ENCODE peak calls at places on chromosomes 1 and 21, in seven cellular contexts. O, G, X, W, V, L and Z are unnamed samples.

GRCh38 chr1:209879539-209879938 is 51.8 kb downstream of the UTP25 start:
- DNase-seq in O (peak; percentile 58), G (no peak), X (no peak), W (no peak), V (no peak), L (peak; percentile 2), Z (no peak)

GRCh38 chr1:47683402-47683801 is 245.6 kb downstream of the FOXD2 start:
- DNase-seq in O (no peak), G (peak; percentile 16), X (no peak), W (no peak), V (no peak), L (no peak), Z (no peak)

GRCh38 chr1:1020000-1020404 is at the start of gene AGRN:
- DNase-seq in O (peak; percentile 92), G (no peak), X (peak; percentile 73), W (no peak), V (no peak), L (no peak), Z (no peak)

GRCh38 chr1:51610637-51611036 is 6.3 kb upstream of the OSBPL9 start:
- DNase-seq in O (no peak), G (no peak), X (no peak), W (no peak), V (no peak), L (no peak), Z (no peak)

GRCh38 chr1:247110627-247111258 is 6.6 kb upstream of the ZNF669 start:
- DNase-seq in O (no peak), G (no peak), X (no peak), W (peak; percentile 72), V (no peak), L (no peak), Z (no peak)

GRCh38 chr1:197632651-197633050 is 142.6 kb downstream of the DENND1B start:
- DNase-seq in O (no peak), G (no peak), X (no peak), W (no peak), V (no peak), L (no peak), Z (no peak)

GRCh38 chr1:154759196-154759595 is 110.9 kb downstream of the KCNN3 start:
- DNase-seq in O (no peak), G (no peak), X (no peak), W (no peak), V (no peak), L (no peak), Z (no peak)

GRCh38 chr1:31879981-31880608 is 58.1 kb downstream of the PTP4A2 start:
- DNase-seq in O (no peak), G (no peak), X (no peak), W (peak; percentile 47), V (no peak), L (no peak), Z (no peak)

GRCh38 chr1:41658444-41659158 is 174.1 kb upstream of the EDN2 start:
- DNase-seq in O (peak; percentile 70), G (no peak), X (no peak), W (no peak), V (no peak), L (no peak), Z (no peak)
- TF ChIP-seq TAF1 in O (no peak), G (no peak), X (no peak), W (no peak), V (no peak), L (no peak), Z (no peak)

DNA sequence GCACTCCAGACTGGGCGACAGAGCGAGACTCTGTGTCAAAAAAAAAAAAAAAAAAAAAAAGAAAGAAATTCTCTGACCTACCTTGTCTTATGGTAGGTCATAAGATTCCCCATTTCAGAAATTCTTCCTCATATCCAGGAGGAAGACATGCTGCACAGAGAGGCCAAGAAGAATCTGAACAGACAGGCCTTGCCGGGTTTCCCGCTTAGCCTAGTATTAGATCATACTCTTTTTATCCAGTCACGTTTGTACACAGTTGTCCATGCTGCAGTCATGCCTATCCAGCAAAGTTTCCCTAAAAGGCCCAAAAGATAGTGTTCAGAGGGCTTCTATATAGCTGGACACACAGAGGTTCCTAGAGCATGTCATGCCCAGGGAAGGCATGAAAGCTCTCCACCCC is 93.6 kb upstream of the CHODL start:
- DNase-seq in O (no peak), G (no peak), X (no peak), W (no peak), V (no peak), L (no peak), Z (no peak)
- TF ChIP-seq TAF1 in O (no peak), G (no peak), X (no peak), W (no peak), V (no peak), L (no peak), Z (no peak)

DNA sequence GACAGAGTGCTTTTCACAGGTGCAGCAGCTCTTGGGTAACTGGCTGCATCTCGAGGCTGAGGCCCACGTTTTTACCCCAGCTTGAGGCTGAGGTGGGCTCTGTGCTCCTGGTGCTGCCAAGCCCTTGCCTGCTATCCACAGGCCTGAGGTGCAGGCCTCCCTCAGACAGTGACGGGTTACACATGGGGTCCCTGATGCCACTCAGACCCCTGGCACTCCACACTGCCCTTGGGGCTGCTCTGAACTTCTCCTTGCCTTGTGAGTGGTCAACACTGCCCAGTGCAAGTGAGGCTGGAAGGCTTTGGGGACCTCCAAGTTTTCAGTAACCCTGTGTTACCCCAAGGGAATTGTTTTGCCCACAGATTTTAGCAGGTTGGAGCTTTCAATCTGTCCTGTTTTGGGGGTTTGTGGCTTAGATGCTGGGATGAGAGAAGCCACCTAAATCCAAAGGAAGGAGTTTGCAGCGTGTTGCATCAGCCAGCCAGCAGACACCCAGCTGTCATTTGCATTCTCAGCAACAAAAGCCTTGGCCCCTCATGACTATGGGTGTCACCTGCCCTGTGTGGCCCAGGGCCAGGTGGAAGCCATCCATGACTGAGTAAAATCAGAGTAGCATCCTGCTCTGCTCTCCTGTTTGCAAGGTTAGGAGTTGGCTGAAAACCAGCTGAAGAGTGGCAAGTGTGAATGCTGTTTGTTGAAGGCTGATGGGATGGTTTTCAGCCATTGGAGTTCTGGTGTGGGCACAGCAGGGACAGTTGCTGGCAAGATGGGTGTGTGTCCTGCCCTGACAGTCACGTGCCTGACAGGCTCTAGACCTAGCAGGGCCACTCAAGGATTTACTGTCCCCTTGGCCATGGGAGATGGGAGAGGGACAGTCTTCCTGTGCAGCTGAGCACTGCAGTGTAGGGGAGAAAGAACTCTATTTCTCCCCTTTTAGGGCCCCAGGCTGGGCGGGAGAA is 3.2 kb downstream of the RNF187 start:
- DNase-seq in O (no peak), G (no peak), X (no peak), W (peak; percentile 48), V (no peak), L (no peak), Z (no peak)
- TF ChIP-seq TAF1 in O (no peak), G (no peak), X (no peak), W (no peak), V (no peak), L (no peak), Z (no peak)

GRCh38 chr1:228093050-228093906 is 9.8 kb downstream of the C1orf35 start:
- DNase-seq in O (no peak), G (no peak), X (no peak), W (no peak), V (no peak), L (no peak), Z (no peak)
- TF ChIP-seq TAF1 in O (no peak), G (no peak), X (no peak), W (no peak), V (no peak), L (no peak), Z (no peak)

GRCh38 chr1:7551442-7551841 is 219.7 kb upstream of the VAMP3 start:
- DNase-seq in O (no peak), G (no peak), X (no peak), W (no peak), V (no peak), L (no peak), Z (no peak)

GRCh38 chr1:7549693-7550161 is 221.4 kb upstream of the VAMP3 start:
- DNase-seq in O (no peak), G (no peak), X (no peak), W (no peak), V (no peak), L (no peak), Z (no peak)

GRCh38 chr1:7550981-7551380 is 220.1 kb upstream of the VAMP3 start:
- DNase-seq in O (no peak), G (no peak), X (no peak), W (no peak), V (no peak), L (no peak), Z (no peak)

GRCh38 chr1:7550261-7550850 is 220.7 kb upstream of the VAMP3 start:
- DNase-seq in O (no peak), G (peak; percentile 76), X (no peak), W (no peak), V (no peak), L (no peak), Z (no peak)

DNA sequence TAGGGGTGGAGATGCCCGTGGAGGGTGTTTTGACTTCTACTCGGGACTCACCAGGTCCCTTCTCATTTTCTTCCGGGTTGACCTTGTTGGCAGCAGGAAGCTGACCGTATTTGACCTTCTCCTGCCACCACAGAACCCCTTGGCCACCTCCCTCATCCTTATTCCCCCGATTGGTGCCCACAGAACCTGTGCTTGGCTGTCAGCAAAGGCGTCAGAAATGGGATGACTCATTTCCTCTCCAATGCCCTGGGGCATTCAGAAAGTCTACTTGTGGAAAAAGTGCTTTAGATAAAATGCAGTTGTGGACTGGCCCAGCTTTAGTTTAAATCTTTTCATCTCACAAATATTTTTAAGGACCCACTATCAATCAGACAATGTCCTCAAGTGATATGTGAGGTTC is 221.8 kb upstream of the VAMP3 start:
- DNase-seq in O (no peak), G (no peak), X (no peak), W (no peak), V (peak; percentile 56), L (no peak), Z (no peak)
- TF ChIP-seq TAF1 in O (no peak), G (no peak), X (no peak), W (no peak), V (no peak), L (no peak), Z (no peak)